ENCODE peak calls at places on chromosomes 7 and 10, in eight cellular contexts. E is fibroblast of the conjunctiva, C is HEK293T, J is iPS-NIHi11, W is GM04504, O is heart right ventricle, A is lower leg skin, D is EL. Q is an unnamed sample.

GRCh38 chr10:102628451-102628911 is 15.8 kb upstream of the TRIM8 start:
- DNase-seq in E (no peak), C (no peak), J (no peak), W (no peak), O (peak; percentile 81), A (no peak), D (peak; percentile 62), Q (peak; percentile 47)

GRCh38 chr10:32650246-32650655 is 204.3 kb downstream of the CCDC7 start:
- DNase-seq in E (no peak), C (no peak), J (no peak), W (no peak), O (no peak), A (no peak), D (peak; percentile 2), Q (no peak)

GRCh38 chr7:43490016-43490415 is 92.9 kb upstream of the STK17A start:
- DNase-seq in E (no peak), C (no peak), J (no peak), W (no peak), O (peak; percentile 9), A (no peak), D (no peak), Q (no peak)

GRCh38 chr7:66167773-66168367 is 37.3 kb upstream of the TPST1 start:
- DNase-seq in E (no peak), C (no peak), J (no peak), W (peak; percentile 42), O (no peak), A (no peak), D (peak; percentile 80), Q (no peak)

GRCh38 chr10:93357680-93358079 is 124.5 kb downstream of the MYOF start:
- DNase-seq in E (no peak), C (peak; percentile 71), J (peak; percentile 63), W (no peak), O (no peak), A (no peak), D (peak; percentile 32), Q (no peak)

GRCh38 chr7:98733036-98733435 is 116.0 kb downstream of the NPTX2 start:
- DNase-seq in E (no peak), C (peak; percentile 81), J (peak; percentile 82), W (no peak), O (no peak), A (no peak), D (peak; percentile 38), Q (no peak)

GRCh38 chr10:90420637-90421318 is 437.1 kb downstream of the HTR7 start:
- DNase-seq in E (no peak), C (no peak), J (no peak), W (no peak), O (no peak), A (no peak), D (no peak), Q (no peak)

GRCh38 chr10:121002586-121003205 is 151.5 kb downstream of the WDR11 start:
- DNase-seq in E (no peak), C (no peak), J (no peak), W (no peak), O (no peak), A (no peak), D (no peak), Q (no peak)

GRCh38 chr7:134140889-134141867 is 14.0 kb downstream of the LRGUK start:
- DNase-seq in E (peak; percentile 37), C (peak; percentile 75), J (peak; percentile 87), W (peak; percentile 30), O (peak; percentile 53), A (peak; percentile 37), D (peak; percentile 59), Q (peak; percentile 72)

GRCh38 chr7:35424869-35425495 is 171.1 kb upstream of the TBX20 start:
- DNase-seq in E (peak; percentile 37), C (peak; percentile 72), J (peak; percentile 80), W (peak; percentile 15), O (peak; percentile 55), A (no peak), D (peak; percentile 49), Q (peak; percentile 21)